ENCODE peak calls at places on chromosomes 6 and 20, in nine cellular contexts. One of them, this sample, is unnamed.

GRCh38 chr6:129954749-129955431 is 63.5 kb upstream of the L3MBTL3 start:
- DNase-seq in mucosa of gallbladder: no peak
- DNase-seq in ovary: no peak
- DNase-seq in GM12865: no peak
- DNase-seq in T1000: no peak
- DNase-seq in SW 1271: no peak
- DNase-seq in cardiac fibroblast: no peak
- DNase-seq in CD8-positive, alpha-beta memory T cell: no peak
- DNase-seq in activated CD4-positive, alpha-beta T cell treated with anti-CD3 and anti-CD28 coated beads for 4 hours: no peak
- DNase-seq in this sample: no peak

GRCh38 chr6:105179244-105180065 is at the start of gene POPDC3:
- DNase-seq in CD8-positive, alpha-beta memory T cell: no peak
- DNase-seq in cardiac fibroblast: peak
- DNase-seq in ovary: no peak
- DNase-seq in T1000: no peak
- DNase-seq in mucosa of gallbladder: no peak
- DNase-seq in GM12865: peak
- DNase-seq in activated CD4-positive, alpha-beta T cell treated with anti-CD3 and anti-CD28 coated beads for 4 hours: no peak
- DNase-seq in SW 1271: no peak
- DNase-seq in this sample: no peak

GRCh38 chr6:118509009-118509617 is 39.0 kb upstream of the PLN start:
- DNase-seq in SW 1271: peak
- DNase-seq in CD8-positive, alpha-beta memory T cell: no peak
- DNase-seq in ovary: no peak
- DNase-seq in T1000: no peak
- DNase-seq in mucosa of gallbladder: no peak
- DNase-seq in cardiac fibroblast: peak
- DNase-seq in GM12865: peak
- DNase-seq in activated CD4-positive, alpha-beta T cell treated with anti-CD3 and anti-CD28 coated beads for 4 hours: peak
- DNase-seq in this sample: peak

GRCh38 chr6:107491791-107492674 is 2.1 kb downstream of the SOBP start:
- DNase-seq in cardiac fibroblast: peak
- DNase-seq in T1000: no peak
- DNase-seq in CD8-positive, alpha-beta memory T cell: no peak
- DNase-seq in GM12865: no peak
- DNase-seq in mucosa of gallbladder: no peak
- DNase-seq in ovary: peak
- DNase-seq in activated CD4-positive, alpha-beta T cell treated with anti-CD3 and anti-CD28 coated beads for 4 hours: no peak
- DNase-seq in SW 1271: no peak
- DNase-seq in this sample: no peak

GRCh38 chr6:117456255-117456654 is 26.2 kb upstream of the DCBLD1 start:
- DNase-seq in ovary: no peak
- DNase-seq in cardiac fibroblast: no peak
- DNase-seq in mucosa of gallbladder: no peak
- DNase-seq in GM12865: no peak
- DNase-seq in CD8-positive, alpha-beta memory T cell: no peak
- DNase-seq in SW 1271: no peak
- DNase-seq in T1000: no peak
- DNase-seq in activated CD4-positive, alpha-beta T cell treated with anti-CD3 and anti-CD28 coated beads for 4 hours: no peak
- DNase-seq in this sample: no peak

GRCh38 chr6:36907781-36908180 is 22.0 kb downstream of the C6orf89 start:
- DNase-seq in activated CD4-positive, alpha-beta T cell treated with anti-CD3 and anti-CD28 coated beads for 4 hours: no peak
- DNase-seq in CD8-positive, alpha-beta memory T cell: no peak
- DNase-seq in T1000: no peak
- DNase-seq in mucosa of gallbladder: peak
- DNase-seq in ovary: peak
- DNase-seq in cardiac fibroblast: peak
- DNase-seq in GM12865: no peak
- DNase-seq in SW 1271: no peak
- DNase-seq in this sample: no peak

GRCh38 chr6:169991031-169991390 is 239.6 kb downstream of the ERMARD start:
- DNase-seq in CD8-positive, alpha-beta memory T cell: no peak
- DNase-seq in T1000: no peak
- DNase-seq in mucosa of gallbladder: no peak
- DNase-seq in GM12865: no peak
- DNase-seq in cardiac fibroblast: no peak
- DNase-seq in activated CD4-positive, alpha-beta T cell treated with anti-CD3 and anti-CD28 coated beads for 4 hours: no peak
- DNase-seq in ovary: no peak
- DNase-seq in SW 1271: no peak
- DNase-seq in this sample: no peak

GRCh38 chr6:43817192-43817591 is 47.2 kb downstream of the VEGFA start:
- DNase-seq in SW 1271: peak
- DNase-seq in CD8-positive, alpha-beta memory T cell: no peak
- DNase-seq in cardiac fibroblast: peak
- DNase-seq in activated CD4-positive, alpha-beta T cell treated with anti-CD3 and anti-CD28 coated beads for 4 hours: peak
- DNase-seq in GM12865: peak
- DNase-seq in ovary: no peak
- DNase-seq in mucosa of gallbladder: no peak
- DNase-seq in T1000: no peak
- DNase-seq in this sample: no peak

GRCh38 chr20:22333885-22334545 is 250.4 kb downstream of the FOXA2 start:
- DNase-seq in SW 1271: peak
- DNase-seq in mucosa of gallbladder: peak
- DNase-seq in cardiac fibroblast: peak
- DNase-seq in ovary: no peak
- DNase-seq in GM12865: peak
- DNase-seq in activated CD4-positive, alpha-beta T cell treated with anti-CD3 and anti-CD28 coated beads for 4 hours: no peak
- DNase-seq in T1000: no peak
- DNase-seq in CD8-positive, alpha-beta memory T cell: no peak
- DNase-seq in this sample: peak

GRCh38 chr6:99138445-99138844 is 190.7 kb upstream of the FBXL4 start:
- DNase-seq in T1000: no peak
- DNase-seq in SW 1271: no peak
- DNase-seq in cardiac fibroblast: no peak
- DNase-seq in ovary: no peak
- DNase-seq in mucosa of gallbladder: no peak
- DNase-seq in GM12865: no peak
- DNase-seq in CD8-positive, alpha-beta memory T cell: no peak
- DNase-seq in activated CD4-positive, alpha-beta T cell treated with anti-CD3 and anti-CD28 coated beads for 4 hours: no peak
- DNase-seq in this sample: no peak

GRCh38 chr20:58001381-58001780 is 227.1 kb downstream of the ANKRD60 start:
- DNase-seq in CD8-positive, alpha-beta memory T cell: no peak
- DNase-seq in SW 1271: no peak
- DNase-seq in T1000: no peak
- DNase-seq in GM12865: no peak
- DNase-seq in ovary: peak
- DNase-seq in cardiac fibroblast: no peak
- DNase-seq in mucosa of gallbladder: peak
- DNase-seq in activated CD4-positive, alpha-beta T cell treated with anti-CD3 and anti-CD28 coated beads for 4 hours: no peak
- DNase-seq in this sample: no peak

GRCh38 chr6:75302280-75302679 is 17.7 kb upstream of the TMEM30A start:
- DNase-seq in GM12865: no peak
- DNase-seq in CD8-positive, alpha-beta memory T cell: no peak
- DNase-seq in cardiac fibroblast: no peak
- DNase-seq in mucosa of gallbladder: no peak
- DNase-seq in SW 1271: no peak
- DNase-seq in activated CD4-positive, alpha-beta T cell treated with anti-CD3 and anti-CD28 coated beads for 4 hours: no peak
- DNase-seq in ovary: no peak
- DNase-seq in T1000: no peak
- DNase-seq in this sample: no peak

GRCh38 chr6:109313139-109313538 is 69.1 kb downstream of the CD164 start:
- DNase-seq in ovary: no peak
- DNase-seq in SW 1271: no peak
- DNase-seq in cardiac fibroblast: no peak
- DNase-seq in activated CD4-positive, alpha-beta T cell treated with anti-CD3 and anti-CD28 coated beads for 4 hours: no peak
- DNase-seq in CD8-positive, alpha-beta memory T cell: no peak
- DNase-seq in GM12865: no peak
- DNase-seq in mucosa of gallbladder: no peak
- DNase-seq in T1000: no peak
- DNase-seq in this sample: no peak

GRCh38 chr6:123925360-123925759 is 121.7 kb downstream of the NKAIN2 start:
- DNase-seq in T1000: no peak
- DNase-seq in GM12865: peak
- DNase-seq in CD8-positive, alpha-beta memory T cell: no peak
- DNase-seq in mucosa of gallbladder: no peak
- DNase-seq in ovary: no peak
- DNase-seq in cardiac fibroblast: no peak
- DNase-seq in SW 1271: no peak
- DNase-seq in activated CD4-positive, alpha-beta T cell treated with anti-CD3 and anti-CD28 coated beads for 4 hours: no peak
- DNase-seq in this sample: no peak

GRCh38 chr6:139577991-139578604 is 203.7 kb upstream of the CITED2 start:
- DNase-seq in SW 1271: no peak
- DNase-seq in ovary: no peak
- DNase-seq in CD8-positive, alpha-beta memory T cell: no peak
- DNase-seq in activated CD4-positive, alpha-beta T cell treated with anti-CD3 and anti-CD28 coated beads for 4 hours: no peak
- DNase-seq in mucosa of gallbladder: no peak
- DNase-seq in cardiac fibroblast: peak
- DNase-seq in T1000: peak
- DNase-seq in GM12865: no peak
- DNase-seq in this sample: no peak

GRCh38 chr20:40651121-40651520 is 37.9 kb downstream of the MAFB start:
- DNase-seq in GM12865: no peak
- DNase-seq in SW 1271: peak
- DNase-seq in ovary: no peak
- DNase-seq in activated CD4-positive, alpha-beta T cell treated with anti-CD3 and anti-CD28 coated beads for 4 hours: no peak
- DNase-seq in cardiac fibroblast: peak
- DNase-seq in T1000: no peak
- DNase-seq in mucosa of gallbladder: no peak
- DNase-seq in CD8-positive, alpha-beta memory T cell: no peak
- DNase-seq in this sample: no peak

GRCh38 chr6:87922947-87923330 is 124.7 kb upstream of the SPACA1 start:
- DNase-seq in ovary: no peak
- DNase-seq in SW 1271: no peak
- DNase-seq in CD8-positive, alpha-beta memory T cell: no peak
- DNase-seq in cardiac fibroblast: no peak
- DNase-seq in GM12865: peak
- DNase-seq in mucosa of gallbladder: no peak
- DNase-seq in activated CD4-positive, alpha-beta T cell treated with anti-CD3 and anti-CD28 coated beads for 4 hours: no peak
- DNase-seq in T1000: no peak
- DNase-seq in this sample: no peak

GRCh38 chr6:121647905-121648304 is 212.5 kb downstream of the GJA1 start:
- DNase-seq in GM12865: no peak
- DNase-seq in CD8-positive, alpha-beta memory T cell: no peak
- DNase-seq in activated CD4-positive, alpha-beta T cell treated with anti-CD3 and anti-CD28 coated beads for 4 hours: no peak
- DNase-seq in T1000: no peak
- DNase-seq in mucosa of gallbladder: no peak
- DNase-seq in ovary: no peak
- DNase-seq in SW 1271: no peak
- DNase-seq in cardiac fibroblast: peak
- DNase-seq in this sample: peak

GRCh38 chr6:73062121-73062520 is 163.2 kb downstream of the KHDC1L start:
- DNase-seq in T1000: no peak
- DNase-seq in mucosa of gallbladder: no peak
- DNase-seq in SW 1271: no peak
- DNase-seq in CD8-positive, alpha-beta memory T cell: no peak
- DNase-seq in activated CD4-positive, alpha-beta T cell treated with anti-CD3 and anti-CD28 coated beads for 4 hours: no peak
- DNase-seq in ovary: no peak
- DNase-seq in cardiac fibroblast: no peak
- DNase-seq in GM12865: no peak
- DNase-seq in this sample: no peak

GRCh38 chr6:152318278-152318677 is 318.9 kb downstream of the SYNE1 start:
- DNase-seq in cardiac fibroblast: peak
- DNase-seq in T1000: no peak
- DNase-seq in SW 1271: no peak
- DNase-seq in activated CD4-positive, alpha-beta T cell treated with anti-CD3 and anti-CD28 coated beads for 4 hours: no peak
- DNase-seq in mucosa of gallbladder: no peak
- DNase-seq in GM12865: no peak
- DNase-seq in ovary: no peak
- DNase-seq in CD8-positive, alpha-beta memory T cell: no peak
- DNase-seq in this sample: no peak

GRCh38 chr6:4383910-4384637 is 248.7 kb upstream of the ECI2 start:
- DNase-seq in activated CD4-positive, alpha-beta T cell treated with anti-CD3 and anti-CD28 coated beads for 4 hours: no peak
- DNase-seq in mucosa of gallbladder: no peak
- DNase-seq in CD8-positive, alpha-beta memory T cell: no peak
- DNase-seq in cardiac fibroblast: peak
- DNase-seq in T1000: no peak
- DNase-seq in ovary: no peak
- DNase-seq in SW 1271: no peak
- DNase-seq in GM12865: no peak
- DNase-seq in this sample: no peak

GRCh38 chr20:49323622-49324238 is 45.9 kb upstream of the ZNFX1 start:
- DNase-seq in SW 1271: peak
- DNase-seq in cardiac fibroblast: peak
- DNase-seq in ovary: no peak
- DNase-seq in T1000: no peak
- DNase-seq in mucosa of gallbladder: peak
- DNase-seq in GM12865: peak
- DNase-seq in activated CD4-positive, alpha-beta T cell treated with anti-CD3 and anti-CD28 coated beads for 4 hours: peak
- DNase-seq in CD8-positive, alpha-beta memory T cell: no peak
- DNase-seq in this sample: peak

GRCh38 chr6:34132486-34133185 is 13.3 kb downstream of the GRM4 start:
- DNase-seq in CD8-positive, alpha-beta memory T cell: no peak
- DNase-seq in mucosa of gallbladder: peak
- DNase-seq in cardiac fibroblast: peak
- DNase-seq in SW 1271: no peak
- DNase-seq in GM12865: peak
- DNase-seq in ovary: peak
- DNase-seq in T1000: peak
- DNase-seq in activated CD4-positive, alpha-beta T cell treated with anti-CD3 and anti-CD28 coated beads for 4 hours: no peak
- DNase-seq in this sample: no peak

GRCh38 chr20:64159286-64159680 is 5.0 kb upstream of the MYT1 start:
- DNase-seq in T1000: no peak
- DNase-seq in SW 1271: no peak
- DNase-seq in mucosa of gallbladder: no peak
- DNase-seq in cardiac fibroblast: no peak
- DNase-seq in GM12865: no peak
- DNase-seq in activated CD4-positive, alpha-beta T cell treated with anti-CD3 and anti-CD28 coated beads for 4 hours: no peak
- DNase-seq in CD8-positive, alpha-beta memory T cell: no peak
- DNase-seq in ovary: no peak
- DNase-seq in this sample: no peak

GRCh38 chr6:132063204-132063603 is 112.0 kb upstream of the CCN2 start:
- DNase-seq in mucosa of gallbladder: no peak
- DNase-seq in activated CD4-positive, alpha-beta T cell treated with anti-CD3 and anti-CD28 coated beads for 4 hours: no peak
- DNase-seq in T1000: no peak
- DNase-seq in SW 1271: no peak
- DNase-seq in ovary: no peak
- DNase-seq in GM12865: no peak
- DNase-seq in cardiac fibroblast: peak
- DNase-seq in CD8-positive, alpha-beta memory T cell: no peak
- DNase-seq in this sample: peak

GRCh38 chr6:75528423-75528822 is 34.8 kb upstream of the FILIP1 start:
- DNase-seq in SW 1271: no peak
- DNase-seq in ovary: no peak
- DNase-seq in GM12865: no peak
- DNase-seq in activated CD4-positive, alpha-beta T cell treated with anti-CD3 and anti-CD28 coated beads for 4 hours: no peak
- DNase-seq in CD8-positive, alpha-beta memory T cell: no peak
- DNase-seq in mucosa of gallbladder: no peak
- DNase-seq in cardiac fibroblast: no peak
- DNase-seq in T1000: no peak
- DNase-seq in this sample: no peak

GRCh38 chr6:33872761-33873160 is 69.0 kb upstream of the MLN start:
- DNase-seq in T1000: no peak
- DNase-seq in GM12865: no peak
- DNase-seq in ovary: no peak
- DNase-seq in activated CD4-positive, alpha-beta T cell treated with anti-CD3 and anti-CD28 coated beads for 4 hours: no peak
- DNase-seq in CD8-positive, alpha-beta memory T cell: no peak
- DNase-seq in cardiac fibroblast: no peak
- DNase-seq in SW 1271: no peak
- DNase-seq in mucosa of gallbladder: no peak
- DNase-seq in this sample: no peak

GRCh38 chr6:40543776-40544175 is 43.4 kb downstream of the LRFN2 start:
- DNase-seq in SW 1271: no peak
- DNase-seq in mucosa of gallbladder: no peak
- DNase-seq in ovary: no peak
- DNase-seq in cardiac fibroblast: no peak
- DNase-seq in CD8-positive, alpha-beta memory T cell: no peak
- DNase-seq in GM12865: no peak
- DNase-seq in T1000: no peak
- DNase-seq in activated CD4-positive, alpha-beta T cell treated with anti-CD3 and anti-CD28 coated beads for 4 hours: no peak
- DNase-seq in this sample: peak

GRCh38 chr20:9514461-9515210 is at the start of gene LAMP5:
- DNase-seq in GM12865: peak
- DNase-seq in CD8-positive, alpha-beta memory T cell: no peak
- DNase-seq in cardiac fibroblast: no peak
- DNase-seq in SW 1271: no peak
- DNase-seq in mucosa of gallbladder: no peak
- DNase-seq in T1000: no peak
- DNase-seq in ovary: no peak
- DNase-seq in activated CD4-positive, alpha-beta T cell treated with anti-CD3 and anti-CD28 coated beads for 4 hours: no peak
- DNase-seq in this sample: no peak

GRCh38 chr6:70398783-70399730 is 14.3 kb upstream of the FAM135A start:
- DNase-seq in CD8-positive, alpha-beta memory T cell: no peak
- DNase-seq in ovary: no peak
- DNase-seq in cardiac fibroblast: peak
- DNase-seq in GM12865: no peak
- DNase-seq in SW 1271: peak
- DNase-seq in activated CD4-positive, alpha-beta T cell treated with anti-CD3 and anti-CD28 coated beads for 4 hours: no peak
- DNase-seq in T1000: peak
- DNase-seq in mucosa of gallbladder: peak
- DNase-seq in this sample: peak

GRCh38 chr6:15770347-15771143 is 107.7 kb upstream of the DTNBP1 start:
- DNase-seq in cardiac fibroblast: no peak
- DNase-seq in CD8-positive, alpha-beta memory T cell: no peak
- DNase-seq in GM12865: peak
- DNase-seq in activated CD4-positive, alpha-beta T cell treated with anti-CD3 and anti-CD28 coated beads for 4 hours: no peak
- DNase-seq in mucosa of gallbladder: no peak
- DNase-seq in T1000: peak
- DNase-seq in SW 1271: no peak
- DNase-seq in ovary: no peak
- DNase-seq in this sample: no peak